ENCODE peak calls at places on chromosome 10, in seven cellular contexts. O, Q, I, K, V, A and R are unnamed samples.

GRCh38 chr10:79081353-79082034 is 12.7 kb downstream of the ZMIZ1 start:
- DNase-seq in Q (no peak), K (no peak), O (no peak), I (peak; percentile 95), A (no peak), V (peak; percentile 91), R (no peak)

GRCh38 chr10:29757551-29758297 is 123.0 kb upstream of the SVIL start:
- DNase-seq in V (peak; percentile 14), K (no peak), A (peak; percentile 92), O (no peak), I (peak; percentile 71), Q (no peak), R (no peak)

GRCh38 chr10:85012305-85012704 is 683.9 kb downstream of the CCSER2 start:
- DNase-seq in V (no peak), A (peak; percentile 1), I (no peak), K (no peak), O (no peak), Q (no peak), R (no peak)

GRCh38 chr10:124595143-124595883 is 133.7 kb downstream of the LHPP start:
- DNase-seq in I (no peak), O (no peak), V (no peak), Q (no peak), A (no peak), K (no peak), R (no peak)

GRCh38 chr10:17586741-17587720 is 30.1 kb downstream of the HACD1 start:
- DNase-seq in V (peak; percentile 14), I (peak; percentile 47), Q (no peak), A (peak; percentile 29), K (no peak), O (no peak), R (no peak)

GRCh38 chr10:6299234-6299633 is 96.5 kb downstream of the PFKFB3 start:
- DNase-seq in I (no peak), A (peak; percentile 99), O (no peak), K (no peak), Q (no peak), V (no peak), R (no peak)

GRCh38 chr10:61330669-61331068 is 122.5 kb downstream of the TMEM26 start:
- DNase-seq in A (no peak), Q (no peak), V (no peak), O (no peak), K (no peak), I (no peak), R (no peak)

GRCh38 chr10:71748671-71749191 is 24.6 kb downstream of the VSIR start:
- DNase-seq in I (peak; percentile 53), Q (peak; percentile 83), O (no peak), K (peak; percentile 52), A (no peak), V (no peak), R (no peak)

GRCh38 chr10:63523015-63523414 is 1.8 kb downstream of the REEP3 start:
- DNase-seq in Q (no peak), K (no peak), I (no peak), A (no peak), V (no peak), O (no peak), R (no peak)

GRCh38 chr10:89332092-89332633 is 4.4 kb downstream of the IFIT3 start:
- DNase-seq in V (peak; percentile 63), I (peak; percentile 78), A (peak; percentile 43), K (no peak), Q (no peak), O (no peak), R (no peak)

GRCh38 chr10:85446852-85447251 is 919.7 kb downstream of the GRID1 start:
- DNase-seq in K (no peak), V (no peak), Q (no peak), A (peak; percentile 6), I (no peak), O (no peak), R (no peak)

GRCh38 chr10:74419491-74420466 is 268.8 kb downstream of the ADK start:
- DNase-seq in I (peak; percentile 39), V (peak; percentile 34), O (no peak), K (no peak), A (peak; percentile 25), Q (no peak), R (no peak)

GRCh38 chr10:35705671-35706070 is 63.6 kb upstream of the FZD8 start:
- DNase-seq in O (no peak), V (no peak), Q (no peak), I (no peak), K (no peak), A (no peak), R (no peak)

GRCh38 chr10:124339951-124340760 is 78.6 kb downstream of the OAT start:
- DNase-seq in V (peak; percentile 98), O (no peak), A (peak; percentile 57), I (peak; percentile 98), K (no peak), Q (no peak), R (no peak)

GRCh38 chr10:120995768-120996167 is 144.6 kb downstream of the WDR11 start:
- DNase-seq in I (no peak), O (no peak), Q (no peak), K (no peak), A (no peak), V (no peak), R (no peak)

GRCh38 chr10:62814901-62815372 is 1.2 kb downstream of the EGR2 start:
- DNase-seq in A (no peak), Q (peak; percentile 17), K (no peak), I (peak; percentile 31), V (no peak), O (peak; percentile 44), R (no peak)

GRCh38 chr10:131676971-131677421 is 223.8 kb upstream of the PPP2R2D start:
- DNase-seq in V (no peak), I (no peak), K (no peak), O (peak; percentile 80), A (no peak), Q (no peak), R (no peak)

GRCh38 chr10:4501306-4501705 is 324.7 kb upstream of the AKR1E2 start:
- DNase-seq in K (no peak), A (peak; percentile 6), O (no peak), Q (no peak), I (no peak), V (peak; percentile 14), R (no peak)

DNA sequence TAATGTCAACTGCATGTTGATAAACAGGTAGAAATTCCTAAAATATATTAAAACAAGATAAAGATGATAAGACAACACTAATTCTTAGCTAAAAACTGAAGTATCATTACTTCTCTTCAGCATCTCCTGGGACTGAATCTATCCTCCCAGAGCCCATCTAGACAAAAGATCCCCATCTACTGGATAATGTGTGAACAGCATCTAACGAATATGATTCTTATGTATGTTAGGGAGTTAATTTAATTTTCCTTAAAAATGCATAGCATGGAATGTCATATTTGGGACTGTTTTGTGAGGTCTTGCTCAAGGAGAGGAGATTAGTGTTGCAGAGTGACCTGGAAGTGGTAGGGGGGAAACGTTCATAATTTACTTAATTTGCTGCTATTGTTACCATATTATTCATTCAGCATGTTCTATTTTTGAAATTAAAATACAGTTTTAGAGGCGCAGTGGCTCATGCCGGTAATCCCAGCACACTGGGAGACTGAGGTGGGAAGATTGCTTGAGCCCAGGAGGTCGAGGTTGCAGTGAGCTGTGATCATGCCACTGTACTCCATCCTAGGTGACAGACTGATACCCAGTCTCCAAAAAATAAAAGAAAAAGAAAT is 305.1 kb upstream of the CSTF2T start:
- DNase-seq in I (peak; percentile 73), Q (no peak), A (peak; percentile 54), O (no peak), K (no peak), V (peak; percentile 27), R (no peak)
- TF ChIP-seq CTCF in I (peak; percentile 69), Q (peak; percentile 65), A (peak; percentile 42), O (peak; percentile 53), K (no peak), V (peak; percentile 64), R (peak; percentile 40)

DNA sequence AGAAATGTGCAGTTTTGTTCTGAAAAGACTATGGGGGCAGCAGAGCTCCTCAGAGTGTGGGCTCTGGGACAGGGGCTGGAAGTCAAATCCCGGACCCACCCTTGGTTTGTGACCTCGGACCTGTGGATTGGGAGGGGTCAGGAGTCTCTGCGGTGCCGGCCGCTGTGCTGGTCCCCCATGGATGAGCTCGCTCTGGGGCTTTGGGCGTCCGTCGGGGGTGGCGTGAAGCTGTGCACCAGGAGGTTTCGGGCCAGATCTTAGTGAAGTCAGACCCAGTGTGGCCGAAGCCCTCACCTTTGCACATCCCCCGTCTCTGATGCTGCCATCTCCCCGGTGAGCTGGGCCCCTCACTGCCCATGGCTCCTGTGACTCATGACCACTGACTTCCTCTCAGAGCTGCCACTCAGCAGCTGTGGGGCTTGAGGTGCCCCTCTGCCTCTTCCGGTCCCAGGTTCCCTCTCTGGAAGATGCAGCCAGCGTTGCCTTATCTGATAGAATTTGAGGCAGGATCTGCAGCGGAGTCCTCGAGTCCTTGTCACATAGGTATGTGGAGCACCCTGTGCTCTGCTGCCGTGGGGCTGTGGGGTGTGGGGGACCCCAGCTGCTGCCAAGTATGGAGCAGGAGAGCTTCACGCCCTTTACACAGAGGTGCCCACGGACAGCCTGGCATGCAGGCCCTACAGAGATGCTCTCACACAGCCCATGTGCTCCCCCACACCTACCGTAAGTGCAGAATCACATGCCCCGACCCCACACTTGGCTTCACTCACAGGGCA is 11.4 kb upstream of the SCART1 start:
- DNase-seq in K (peak; percentile 30), Q (no peak), V (no peak), O (no peak), I (no peak), A (no peak), R (no peak)
- TF ChIP-seq CTCF in K (no peak), Q (no peak), V (no peak), O (no peak), I (no peak), A (no peak), R (no peak)

DNA sequence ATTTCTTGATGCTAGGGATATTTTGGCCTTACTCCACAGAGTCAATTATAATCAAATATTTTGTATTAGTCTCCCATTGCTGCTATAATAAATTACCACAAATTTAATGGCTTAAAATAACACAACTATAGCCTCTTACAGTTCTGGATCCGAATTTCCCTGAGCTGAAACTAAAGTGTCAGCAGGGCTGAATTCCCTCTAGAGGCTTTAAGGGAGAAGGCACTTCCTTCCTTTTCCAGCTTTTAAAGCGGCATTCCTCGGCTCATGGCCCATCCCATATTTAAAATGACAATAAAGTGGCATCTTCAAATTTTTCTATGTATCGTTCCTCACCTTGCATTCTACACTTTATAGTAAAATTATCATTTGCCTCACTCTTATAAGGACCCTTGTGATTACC is 421.4 kb upstream of the ZWINT start:
- DNase-seq in O (no peak), I (no peak), Q (no peak), A (no peak), V (no peak), K (no peak), R (no peak)
- TF ChIP-seq CTCF in O (no peak), I (no peak), Q (no peak), A (no peak), V (no peak), K (no peak), R (no peak)

DNA sequence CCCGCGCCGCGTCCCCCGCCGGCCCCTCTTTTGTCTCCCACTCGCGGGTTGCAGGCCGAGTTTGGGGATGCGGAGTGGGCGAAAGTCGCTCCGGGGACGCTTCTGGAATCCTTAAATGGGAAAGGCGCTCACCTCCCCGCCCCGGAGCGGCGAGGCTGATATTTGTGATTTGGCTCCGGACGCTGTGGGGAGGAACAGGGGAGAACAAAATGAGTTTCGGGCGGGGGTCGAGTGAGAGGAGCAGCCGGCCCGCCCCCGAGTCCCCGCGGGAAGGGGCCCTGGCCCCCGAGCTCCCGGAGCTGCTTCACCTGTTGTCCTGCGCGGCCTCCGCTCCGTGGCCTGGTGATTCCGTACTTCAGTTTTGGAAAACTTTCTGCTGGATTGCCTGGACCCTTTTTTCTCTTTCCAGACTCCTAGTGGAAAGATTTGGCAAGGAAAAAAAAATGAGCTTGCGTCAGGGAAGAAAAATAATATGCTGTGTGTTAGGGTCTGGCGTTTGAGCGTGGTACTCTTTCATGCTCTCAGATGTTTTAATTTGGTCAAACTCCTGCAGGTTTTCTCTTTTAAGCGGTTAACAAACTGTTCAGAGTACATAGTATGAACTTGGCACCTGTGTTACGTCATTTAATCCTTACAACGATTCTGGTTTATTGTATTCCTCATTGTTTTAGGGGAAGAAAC is 831 bp downstream of the BMPR1A start:
- DNase-seq in I (peak; percentile 70), Q (peak; percentile 42), V (peak; percentile 26), A (peak; percentile 50), O (no peak), K (no peak), R (no peak)
- TF ChIP-seq CTCF in I (peak; percentile 22), Q (peak; percentile 17), V (peak; percentile 51), A (peak; percentile 13), O (no peak), K (no peak), R (no peak)